ENCODE peak calls at places on chromosomes 16 and 17, in four cellular contexts. One of them, this sample, is unnamed.

GRCh38 chr17:77498875-77499698 is 358.3 kb downstream of the SEC14L1 start:
- DNase-seq in ovary: no peak
- DNase-seq in left ventricle myocardium inferior: no peak
- DNase-seq in SK-N-SH: peak
- DNase-seq in this sample: no peak

GRCh38 chr16:27224741-27225300 is 21.5 kb downstream of the KDM8 start:
- DNase-seq in left ventricle myocardium inferior: no peak
- DNase-seq in SK-N-SH: no peak
- DNase-seq in ovary: no peak
- DNase-seq in this sample: no peak

GRCh38 chr17:33038740-33039139 is 47.1 kb downstream of the SPACA3 start:
- DNase-seq in SK-N-SH: peak
- DNase-seq in left ventricle myocardium inferior: no peak
- DNase-seq in ovary: peak
- DNase-seq in this sample: no peak

GRCh38 chr16:60217787-60218186 is 1483.7 kb upstream of the GOT2 start:
- DNase-seq in left ventricle myocardium inferior: no peak
- DNase-seq in ovary: no peak
- DNase-seq in SK-N-SH: no peak
- DNase-seq in this sample: no peak

GRCh38 chr16:80027007-80027965 is 426.7 kb upstream of the MAF start:
- DNase-seq in left ventricle myocardium inferior: peak
- DNase-seq in ovary: peak
- DNase-seq in SK-N-SH: no peak
- DNase-seq in this sample: peak

GRCh38 chr17:50919321-50920040 is 53.3 kb upstream of the TOB1 start:
- DNase-seq in ovary: peak
- DNase-seq in left ventricle myocardium inferior: peak
- DNase-seq in SK-N-SH: peak
- DNase-seq in this sample: peak

GRCh38 chr16:67796099-67796718 is 10.2 kb downstream of the RANBP10 start:
- DNase-seq in ovary: no peak
- DNase-seq in left ventricle myocardium inferior: no peak
- DNase-seq in SK-N-SH: no peak
- DNase-seq in this sample: no peak

GRCh38 chr17:2982854-2983636 is 80.4 kb downstream of the OR1D5 start:
- DNase-seq in left ventricle myocardium inferior: peak
- DNase-seq in SK-N-SH: no peak
- DNase-seq in ovary: peak
- DNase-seq in this sample: no peak

GRCh38 chr17:58200024-58200633 is 7.6 kb downstream of the EPX start:
- DNase-seq in left ventricle myocardium inferior: no peak
- DNase-seq in SK-N-SH: peak
- DNase-seq in ovary: no peak
- DNase-seq in this sample: no peak

GRCh38 chr17:54749157-54749556 is 151.5 kb upstream of the TOM1L1 start:
- DNase-seq in SK-N-SH: no peak
- DNase-seq in left ventricle myocardium inferior: no peak
- DNase-seq in ovary: no peak
- DNase-seq in this sample: no peak

GRCh38 chr16:12458591-12459400 is 344.9 kb downstream of the CPPED1 start:
- DNase-seq in left ventricle myocardium inferior: peak
- DNase-seq in SK-N-SH: no peak
- DNase-seq in ovary: peak
- DNase-seq in this sample: no peak

GRCh38 chr16:54265558-54266213 is 20.9 kb downstream of the IRX3 start:
- DNase-seq in left ventricle myocardium inferior: no peak
- DNase-seq in ovary: no peak
- DNase-seq in SK-N-SH: no peak
- DNase-seq in this sample: no peak

GRCh38 chr17:74619077-74619673 is 4.4 kb downstream of the CD300E start:
- DNase-seq in SK-N-SH: no peak
- DNase-seq in left ventricle myocardium inferior: peak
- DNase-seq in ovary: no peak
- DNase-seq in this sample: no peak

DNA sequence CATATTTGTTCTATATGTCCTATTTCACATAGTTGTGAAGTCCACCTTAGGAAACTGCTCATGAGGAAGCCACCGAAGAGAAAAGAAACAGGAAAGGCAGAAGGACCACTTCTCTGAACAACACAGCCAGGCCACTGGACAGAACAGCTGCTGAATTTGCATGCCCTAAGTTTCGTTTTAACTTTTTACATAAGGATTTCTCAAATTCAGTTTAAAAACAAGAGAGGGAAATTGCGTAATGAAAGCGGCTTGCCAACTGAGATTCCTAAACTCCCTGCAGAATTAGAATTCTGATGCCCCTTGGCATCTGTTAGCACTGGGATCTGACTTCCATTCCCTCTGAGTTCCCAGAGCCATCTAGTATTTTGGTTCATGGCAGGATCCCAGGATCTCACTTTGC is 5.0 kb upstream of the CCL8 start:
- DNase-seq in SK-N-SH: no peak
- DNase-seq in ovary: no peak
- DNase-seq in left ventricle myocardium inferior: no peak
- DNase-seq in this sample: no peak
- H3K27ac ChIP-seq in SK-N-SH: no peak
- H3K27ac ChIP-seq in ovary: no peak
- H3K27ac ChIP-seq in left ventricle myocardium inferior: peak
- H3K27ac ChIP-seq in this sample: no peak

GRCh38 chr17:39631403-39631802 is 4.7 kb downstream of the PPP1R1B start:
- DNase-seq in ovary: no peak
- DNase-seq in left ventricle myocardium inferior: no peak
- DNase-seq in SK-N-SH: no peak
- DNase-seq in this sample: no peak

GRCh38 chr17:39629494-39629880 is 2.7 kb downstream of the PPP1R1B start:
- DNase-seq in ovary: no peak
- DNase-seq in SK-N-SH: no peak
- DNase-seq in left ventricle myocardium inferior: no peak
- DNase-seq in this sample: no peak

GRCh38 chr17:39628655-39629493 is 2.1 kb downstream of the PPP1R1B start:
- DNase-seq in ovary: no peak
- DNase-seq in left ventricle myocardium inferior: no peak
- DNase-seq in SK-N-SH: no peak
- DNase-seq in this sample: no peak

GRCh38 chr17:39627717-39628516 is 1.2 kb downstream of the PPP1R1B start:
- DNase-seq in SK-N-SH: no peak
- DNase-seq in ovary: no peak
- DNase-seq in left ventricle myocardium inferior: no peak
- DNase-seq in this sample: no peak

DNA sequence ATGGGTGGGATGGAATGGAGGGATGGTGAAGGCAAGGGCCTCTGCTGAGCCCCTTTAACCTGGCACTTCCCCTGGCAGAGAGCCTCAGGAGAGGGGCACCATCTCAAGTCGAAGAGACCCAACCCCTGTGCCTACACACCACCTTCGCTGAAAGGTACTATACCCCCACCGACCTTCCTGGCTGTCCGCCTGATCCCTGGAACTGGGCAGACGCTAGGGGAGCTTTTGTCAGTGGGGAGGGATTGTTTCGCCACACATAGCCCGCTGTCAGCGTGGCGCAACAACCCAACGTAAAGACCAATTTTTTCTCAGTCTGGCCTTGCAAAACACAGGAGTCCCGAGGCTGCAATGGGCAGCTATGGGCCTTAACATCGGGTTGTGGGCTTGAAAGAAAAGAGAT is 3.1 kb downstream of the PPP1R1B start:
- DNase-seq in left ventricle myocardium inferior: no peak
- DNase-seq in ovary: no peak
- DNase-seq in SK-N-SH: no peak
- DNase-seq in this sample: no peak
- H3K27ac ChIP-seq in left ventricle myocardium inferior: no peak
- H3K27ac ChIP-seq in ovary: no peak
- H3K27ac ChIP-seq in SK-N-SH: no peak
- H3K27ac ChIP-seq in this sample: no peak

DNA sequence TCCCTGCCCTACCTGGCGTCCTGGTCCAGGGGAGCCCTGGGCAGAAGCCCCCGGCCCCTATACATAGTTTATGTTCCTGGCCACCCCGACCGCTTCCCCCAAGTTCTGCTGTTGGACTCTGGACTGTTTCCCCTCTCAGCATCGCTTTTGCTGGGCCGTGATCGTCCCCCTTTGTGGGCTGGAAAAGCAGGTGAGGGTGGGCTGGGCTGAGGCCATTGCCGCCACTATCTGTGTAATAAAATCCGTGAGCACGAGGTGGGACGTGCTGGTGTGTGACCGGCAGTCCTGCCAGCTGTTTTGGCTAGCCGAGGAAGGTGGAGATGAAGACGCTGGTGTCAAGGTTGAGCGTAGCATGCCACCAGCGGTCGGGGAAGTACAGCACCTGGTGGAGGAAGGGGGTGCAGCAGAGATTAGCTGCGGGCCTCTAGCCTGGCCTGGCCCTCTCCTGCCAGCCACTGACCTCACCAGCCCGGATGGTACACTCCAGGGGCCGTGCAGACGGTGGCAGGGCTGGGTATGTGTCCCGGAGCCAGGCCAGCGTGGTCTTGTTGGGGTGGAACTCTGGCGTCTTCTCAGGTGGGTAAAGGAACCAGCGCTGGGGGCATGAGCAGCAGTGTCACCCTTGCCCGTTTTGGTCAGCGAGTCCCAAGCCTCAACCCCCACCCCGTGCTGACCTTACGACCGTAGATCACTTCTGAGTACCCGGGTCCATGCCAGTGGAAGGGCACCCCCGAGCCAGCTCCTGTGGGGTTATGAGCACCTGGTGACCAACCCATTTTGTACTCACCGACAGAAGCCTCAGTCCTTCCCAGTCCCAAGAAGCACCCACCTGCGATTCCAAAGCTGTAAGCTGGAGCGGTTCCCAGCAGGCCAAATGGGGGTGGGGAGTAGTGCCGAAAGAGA is 1.4 kb downstream of the JMJD8 start:
- DNase-seq in SK-N-SH: no peak
- DNase-seq in left ventricle myocardium inferior: no peak
- DNase-seq in ovary: peak
- DNase-seq in this sample: no peak
- H3K27ac ChIP-seq in SK-N-SH: peak
- H3K27ac ChIP-seq in left ventricle myocardium inferior: peak
- H3K27ac ChIP-seq in ovary: no peak
- H3K27ac ChIP-seq in this sample: peak

GRCh38 chr16:1938316-1938715 is 4.7 kb downstream of the MSRB1 start:
- DNase-seq in SK-N-SH: no peak
- DNase-seq in left ventricle myocardium inferior: no peak
- DNase-seq in ovary: no peak
- DNase-seq in this sample: no peak
- H3K27ac ChIP-seq in SK-N-SH: no peak
- H3K27ac ChIP-seq in left ventricle myocardium inferior: no peak
- H3K27ac ChIP-seq in ovary: no peak
- H3K27ac ChIP-seq in this sample: no peak